ENCODE peak calls at places on chromosomes 5 and 9, in six cellular contexts. One of them, this sample, is unnamed.
A peak's percentile ranks its signal among the peaks of the same experiment; 100 is the strongest.

GRCh38 chr5:78734094-78734845 is 85.7 kb upstream of the LHFPL2 start:
- DNase-seq in caudate nucleus: no peak
- DNase-seq in bronchial epithelial cell: no peak
- DNase-seq in activated CD8-positive, alpha-beta memory T cell treated with anti-CD3 and anti-CD28 coated beads, Interleukin-2, amount 10 ng/mL, durations not matched to agents 7 days and 5 days: no peak
- DNase-seq in cerebellum: no peak
- DNase-seq in substantia nigra: no peak
- DNase-seq in this sample: no peak

GRCh38 chr9:88421348-88421747 is 33.1 kb downstream of the SPIN1 start:
- DNase-seq in cerebellum: no peak
- DNase-seq in caudate nucleus: no peak
- DNase-seq in substantia nigra: no peak
- DNase-seq in activated CD8-positive, alpha-beta memory T cell treated with anti-CD3 and anti-CD28 coated beads, Interleukin-2, amount 10 ng/mL, durations not matched to agents 7 days and 5 days: no peak
- DNase-seq in bronchial epithelial cell: no peak
- DNase-seq in this sample: no peak

GRCh38 chr9:98899399-98900056 is 44.2 kb upstream of the COL15A1 start:
- DNase-seq in cerebellum: no peak
- DNase-seq in activated CD8-positive, alpha-beta memory T cell treated with anti-CD3 and anti-CD28 coated beads, Interleukin-2, amount 10 ng/mL, durations not matched to agents 7 days and 5 days: no peak
- DNase-seq in bronchial epithelial cell: peak; percentile 31
- DNase-seq in substantia nigra: no peak
- DNase-seq in caudate nucleus: no peak
- DNase-seq in this sample: no peak

GRCh38 chr9:109274768-109275596 is 45.9 kb downstream of the EPB41L4B start:
- DNase-seq in activated CD8-positive, alpha-beta memory T cell treated with anti-CD3 and anti-CD28 coated beads, Interleukin-2, amount 10 ng/mL, durations not matched to agents 7 days and 5 days: no peak
- DNase-seq in caudate nucleus: no peak
- DNase-seq in substantia nigra: no peak
- DNase-seq in cerebellum: no peak
- DNase-seq in bronchial epithelial cell: no peak
- DNase-seq in this sample: no peak

GRCh38 chr5:96402500-96402899 is 30.5 kb downstream of the PCSK1 start:
- DNase-seq in cerebellum: no peak
- DNase-seq in substantia nigra: no peak
- DNase-seq in bronchial epithelial cell: peak; percentile 28
- DNase-seq in activated CD8-positive, alpha-beta memory T cell treated with anti-CD3 and anti-CD28 coated beads, Interleukin-2, amount 10 ng/mL, durations not matched to agents 7 days and 5 days: no peak
- DNase-seq in caudate nucleus: no peak
- DNase-seq in this sample: no peak

GRCh38 chr5:75465480-75465879 is 45.9 kb downstream of the CERT1 start:
- DNase-seq in cerebellum: peak; percentile 13
- DNase-seq in bronchial epithelial cell: no peak
- DNase-seq in caudate nucleus: no peak
- DNase-seq in substantia nigra: no peak
- DNase-seq in activated CD8-positive, alpha-beta memory T cell treated with anti-CD3 and anti-CD28 coated beads, Interleukin-2, amount 10 ng/mL, durations not matched to agents 7 days and 5 days: no peak
- DNase-seq in this sample: no peak

GRCh38 chr9:75369989-75370388 is 281.7 kb downstream of the OSTF1 start:
- DNase-seq in bronchial epithelial cell: no peak
- DNase-seq in caudate nucleus: no peak
- DNase-seq in cerebellum: no peak
- DNase-seq in substantia nigra: no peak
- DNase-seq in activated CD8-positive, alpha-beta memory T cell treated with anti-CD3 and anti-CD28 coated beads, Interleukin-2, amount 10 ng/mL, durations not matched to agents 7 days and 5 days: no peak
- DNase-seq in this sample: no peak

GRCh38 chr5:115179959-115180709 is 10.4 kb upstream of the TRIM36 start:
- DNase-seq in bronchial epithelial cell: peak; percentile 2
- DNase-seq in caudate nucleus: no peak
- DNase-seq in cerebellum: no peak
- DNase-seq in substantia nigra: no peak
- DNase-seq in activated CD8-positive, alpha-beta memory T cell treated with anti-CD3 and anti-CD28 coated beads, Interleukin-2, amount 10 ng/mL, durations not matched to agents 7 days and 5 days: no peak
- DNase-seq in this sample: peak; percentile 82

GRCh38 chr9:108636023-108636422 is 219.8 kb downstream of the ACTL7B start:
- DNase-seq in substantia nigra: no peak
- DNase-seq in cerebellum: no peak
- DNase-seq in activated CD8-positive, alpha-beta memory T cell treated with anti-CD3 and anti-CD28 coated beads, Interleukin-2, amount 10 ng/mL, durations not matched to agents 7 days and 5 days: no peak
- DNase-seq in bronchial epithelial cell: no peak
- DNase-seq in caudate nucleus: no peak
- DNase-seq in this sample: no peak

GRCh38 chr5:160064979-160065619 is 54.2 kb downstream of the PWWP2A start:
- DNase-seq in caudate nucleus: no peak
- DNase-seq in activated CD8-positive, alpha-beta memory T cell treated with anti-CD3 and anti-CD28 coated beads, Interleukin-2, amount 10 ng/mL, durations not matched to agents 7 days and 5 days: no peak
- DNase-seq in bronchial epithelial cell: peak; percentile 96
- DNase-seq in cerebellum: no peak
- DNase-seq in substantia nigra: no peak
- DNase-seq in this sample: no peak

GRCh38 chr5:1380011-1380817 is 35.3 kb upstream of the CLPTM1L start:
- DNase-seq in caudate nucleus: no peak
- DNase-seq in bronchial epithelial cell: no peak
- DNase-seq in activated CD8-positive, alpha-beta memory T cell treated with anti-CD3 and anti-CD28 coated beads, Interleukin-2, amount 10 ng/mL, durations not matched to agents 7 days and 5 days: peak; percentile 69
- DNase-seq in cerebellum: no peak
- DNase-seq in substantia nigra: peak; percentile 48
- DNase-seq in this sample: peak; percentile 33

GRCh38 chr9:137021979-137022619 is 5.9 kb downstream of the ABCA2 start:
- DNase-seq in substantia nigra: peak; percentile 94
- DNase-seq in activated CD8-positive, alpha-beta memory T cell treated with anti-CD3 and anti-CD28 coated beads, Interleukin-2, amount 10 ng/mL, durations not matched to agents 7 days and 5 days: peak; percentile 87
- DNase-seq in bronchial epithelial cell: peak; percentile 76
- DNase-seq in cerebellum: no peak
- DNase-seq in caudate nucleus: peak; percentile 68
- DNase-seq in this sample: no peak

GRCh38 chr9:126719677-126720435 is 85.0 kb upstream of the ZBTB43 start:
- DNase-seq in activated CD8-positive, alpha-beta memory T cell treated with anti-CD3 and anti-CD28 coated beads, Interleukin-2, amount 10 ng/mL, durations not matched to agents 7 days and 5 days: peak; percentile 94
- DNase-seq in substantia nigra: peak; percentile 52
- DNase-seq in caudate nucleus: peak; percentile 25
- DNase-seq in cerebellum: peak; percentile 57
- DNase-seq in bronchial epithelial cell: peak; percentile 41
- DNase-seq in this sample: peak; percentile 27

GRCh38 chr5:41445937-41446563 is 64.4 kb downstream of the PLCXD3 start:
- DNase-seq in caudate nucleus: no peak
- DNase-seq in substantia nigra: no peak
- DNase-seq in activated CD8-positive, alpha-beta memory T cell treated with anti-CD3 and anti-CD28 coated beads, Interleukin-2, amount 10 ng/mL, durations not matched to agents 7 days and 5 days: no peak
- DNase-seq in bronchial epithelial cell: no peak
- DNase-seq in cerebellum: no peak
- DNase-seq in this sample: no peak

GRCh38 chr9:19642256-19642655 is 146.6 kb downstream of the SLC24A2 start:
- DNase-seq in cerebellum: no peak
- DNase-seq in activated CD8-positive, alpha-beta memory T cell treated with anti-CD3 and anti-CD28 coated beads, Interleukin-2, amount 10 ng/mL, durations not matched to agents 7 days and 5 days: no peak
- DNase-seq in caudate nucleus: peak; percentile 49
- DNase-seq in bronchial epithelial cell: no peak
- DNase-seq in substantia nigra: peak; percentile 56
- DNase-seq in this sample: no peak

GRCh38 chr9:133768371-133768858 is 30.3 kb upstream of the SARDH start:
- DNase-seq in substantia nigra: no peak
- DNase-seq in activated CD8-positive, alpha-beta memory T cell treated with anti-CD3 and anti-CD28 coated beads, Interleukin-2, amount 10 ng/mL, durations not matched to agents 7 days and 5 days: peak; percentile 18
- DNase-seq in cerebellum: no peak
- DNase-seq in caudate nucleus: no peak
- DNase-seq in bronchial epithelial cell: no peak
- DNase-seq in this sample: no peak

GRCh38 chr9:35563791-35564197 is 41.3 kb upstream of the TESK1 start:
- DNase-seq in substantia nigra: peak; percentile 30
- DNase-seq in caudate nucleus: no peak
- DNase-seq in bronchial epithelial cell: no peak
- DNase-seq in activated CD8-positive, alpha-beta memory T cell treated with anti-CD3 and anti-CD28 coated beads, Interleukin-2, amount 10 ng/mL, durations not matched to agents 7 days and 5 days: no peak
- DNase-seq in cerebellum: no peak
- DNase-seq in this sample: no peak